ENCODE peak calls at places on chromosomes 13 and 19, in nine cellular contexts. M, I, G, P, U, L, X, E and R are unnamed samples. For H3K4me1 and H3K27me3, the result is how much of the 10 kb centered on the place peaks cover.

GRCh38 chr13:37899753-37900152 is 30.2 kb upstream of the TRPC4 start:
- DNase-seq in M (no peak), I (no peak), G (no peak), P (no peak), U (no peak), L (no peak), X (peak), E (peak), R (no peak)

GRCh38 chr13:110396913-110397379 is 89.9 kb downstream of the COL4A2 start:
- DNase-seq in M (peak), I (peak), G (peak), P (peak), U (peak), L (no peak), X (peak), E (peak), R (no peak)

GRCh38 chr19:41328157-41328817 is 18.3 kb downstream of the CCDC97 start:
- DNase-seq in M (no peak), I (no peak), G (no peak), P (peak), U (no peak), L (no peak), X (no peak), E (no peak), R (no peak)

GRCh38 chr19:4456566-4456842 is 1.1 kb downstream of the UBXN6 start:
- DNase-seq in M (no peak), I (peak), G (no peak), P (peak), U (no peak), L (peak), X (no peak), E (peak), R (no peak)

GRCh38 chr19:15087182-15087581 is 5.2 kb downstream of the OR1I1 start:
- DNase-seq in M (no peak), I (no peak), G (no peak), P (no peak), U (no peak), L (no peak), X (no peak), E (no peak), R (no peak)

GRCh38 chr19:6610934-6611370 is 20.0 kb upstream of the CD70 start:
- DNase-seq in M (no peak), I (peak), G (no peak), P (peak), U (no peak), L (no peak), X (no peak), E (no peak), R (no peak)

GRCh38 chr13:99227331-99227900 is 26.8 kb downstream of the UBAC2 start:
- DNase-seq in M (no peak), I (no peak), G (no peak), P (no peak), U (no peak), L (no peak), X (no peak), E (no peak), R (no peak)

GRCh38 chr13:75480691-75481175 is 1.2 kb downstream of the TBC1D4 start:
- DNase-seq in M (peak), I (peak), G (peak), P (peak), U (peak), L (peak), X (peak), E (peak), R (no peak)

GRCh38 chr19:45418812-45419211 is 4.9 kb downstream of the ERCC1 start:
- DNase-seq in M (no peak), I (no peak), G (no peak), P (no peak), U (no peak), L (no peak), X (no peak), E (no peak), R (no peak)

GRCh38 chr19:48296963-48297734 is 27.3 kb downstream of the ZNF114 start:
- DNase-seq in M (no peak), I (no peak), G (no peak), P (no peak), U (no peak), L (no peak), X (no peak), E (no peak), R (no peak)

GRCh38 chr13:27712421-27712820 is 79.9 kb upstream of the GSX1 start:
- DNase-seq in M (no peak), I (peak), G (peak), P (peak), U (no peak), L (peak), X (peak), E (no peak), R (no peak)

GRCh38 chr19:45400192-45400591 is 4.7 kb downstream of the PPP1R13L start:
- DNase-seq in M (peak), I (no peak), G (no peak), P (no peak), U (no peak), L (no peak), X (no peak), E (no peak), R (no peak)

GRCh38 chr19:50859849-50860248 is 5.1 kb downstream of the KLK3 start:
- DNase-seq in M (no peak), I (no peak), G (no peak), P (no peak), U (no peak), L (no peak), X (no peak), E (no peak), R (no peak)

GRCh38 chr13:110486061-110486780 is 75.3 kb downstream of the RAB20 start:
- DNase-seq in M (no peak), I (no peak), G (no peak), P (no peak), U (no peak), L (no peak), X (no peak), E (no peak), R (no peak)

GRCh38 chr19:30602661-30603322 is 230.6 kb downstream of the ZNF536 start:
- DNase-seq in M (no peak), I (no peak), G (no peak), P (no peak), U (no peak), L (no peak), X (no peak), E (no peak), R (no peak)

GRCh38 chr19:3700242-3701032 is at the start of gene PIP5K1C:
- DNase-seq in M (peak), I (peak), G (peak), P (peak), U (peak), L (peak), X (peak), E (peak), R (peak)

GRCh38 chr19:2231621-2232221 is 4.4 kb downstream of the PLEKHJ1 start:
- DNase-seq in M (no peak), I (no peak), G (no peak), P (no peak), U (no peak), L (peak), X (no peak), E (no peak), R (no peak)

GRCh38 chr13:73096173-73097117 is 37.6 kb downstream of the KLF5 start:
- DNase-seq in M (no peak), I (no peak), G (no peak), P (no peak), U (no peak), L (no peak), X (peak), E (no peak), R (no peak)

GRCh38 chr19:20067898-20068297 is 9.9 kb upstream of the ZNF90 start:
- DNase-seq in M (no peak), I (no peak), G (no peak), P (no peak), U (peak), L (no peak), X (no peak), E (no peak), R (no peak)

GRCh38 chr13:55554741-55555140 is 1586.0 kb upstream of the PRR20A start:
- DNase-seq in M (no peak), I (no peak), G (no peak), P (no peak), U (no peak), L (no peak), X (no peak), E (no peak), R (no peak)

GRCh38 chr13:23654111-23655110 is 84.2 kb downstream of the TNFRSF19 start:
- DNase-seq in M (no peak), I (peak), G (peak), P (peak), U (no peak), L (no peak), X (no peak), E (no peak), R (no peak)

GRCh38 chr19:49665301-49666119 is at the start of the genes BCL2L12 and IRF3:
- DNase-seq in M (peak), I (peak), G (peak), P (peak), U (peak), L (peak), X (peak), E (peak), R (peak)

GRCh38 chr13:20945952-20946383 is 43.4 kb upstream of the XPO4 start:
- DNase-seq in M (no peak), I (peak), G (peak), P (no peak), U (no peak), L (peak), X (no peak), E (peak), R (no peak)

GRCh38 chr13:36096411-36097184 is 34.6 kb downstream of the DCLK1 start:
- DNase-seq in M (no peak), I (peak), G (no peak), P (peak), U (no peak), L (no peak), X (no peak), E (no peak), R (no peak)

GRCh38 chr19:18659281-18660050 is 22.6 kb downstream of the KLHL26 start:
- DNase-seq in M (peak), I (peak), G (peak), P (no peak), U (no peak), L (peak), X (no peak), E (no peak), R (no peak)

GRCh38 chr13:48320906-48321510 is 17.5 kb downstream of the RB1 start:
- DNase-seq in M (peak), I (no peak), G (no peak), P (no peak), U (no peak), L (no peak), X (no peak), E (no peak), R (no peak)

GRCh38 chr13:70310720-70311119 is 202.5 kb upstream of the KLHL1 start:
- DNase-seq in M (no peak), I (no peak), G (no peak), P (peak), U (no peak), L (peak), X (no peak), E (peak), R (no peak)

GRCh38 chr13:50589139-50589538 is 254.4 kb downstream of the DLEU7 start:
- DNase-seq in M (no peak), I (peak), G (no peak), P (peak), U (no peak), L (peak), X (no peak), E (no peak), R (no peak)

GRCh38 chr13:27923794-27924528 is 4.2 kb downstream of the PDX1 start:
- DNase-seq in M (no peak), I (no peak), G (no peak), P (no peak), U (no peak), L (no peak), X (peak), E (no peak), R (no peak)

GRCh38 chr13:111664060-111664459 is 343.6 kb downstream of the TEX29 start:
- DNase-seq in M (no peak), I (no peak), G (no peak), P (no peak), U (peak), L (no peak), X (no peak), E (no peak), R (no peak)
- H3K4me3 ChIP-seq in M (no peak), I (no peak), G (no peak), P (no peak), U (no peak), L (no peak), X (no peak), E (no peak), R (no peak)

DNA sequence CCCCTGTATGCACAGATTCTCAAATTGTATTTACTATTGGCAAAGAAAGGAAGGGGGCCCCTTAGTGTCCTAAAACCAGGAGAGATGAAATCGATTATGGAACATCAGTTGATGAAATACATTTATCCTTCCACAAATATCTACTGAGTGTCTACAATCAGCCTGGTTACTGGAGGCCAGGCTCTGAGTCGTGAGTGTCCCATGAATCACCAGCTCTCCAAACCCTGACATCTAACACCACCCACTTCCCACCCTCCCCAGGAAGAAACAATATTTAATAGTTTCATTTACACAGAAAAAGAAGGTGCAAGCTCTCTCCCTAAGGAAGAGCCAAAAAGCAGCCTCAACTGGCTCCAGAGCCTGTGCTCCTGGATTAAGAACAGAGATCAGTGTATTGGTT is 25.2 kb downstream of the KCTD15 start:
- DNase-seq in M (peak), I (no peak), G (no peak), P (no peak), U (no peak), L (no peak), X (no peak), E (no peak), R (no peak)
- H3K4me1 ChIP-seq in M (under half), I (under half), G (under half), P (under half), U (under half), L (under half), X (under half), E (under half), R (under half)

GRCh38 chr19:36687214-36688056 is at the start of gene ZNF567:
- DNase-seq in M (peak), I (peak), G (peak), P (peak), U (peak), L (peak), X (peak), E (peak), R (peak)
- H3K27me3 ChIP-seq in M (under half), I (under half), G (under half), P (under half), U (under half), L (under half), X (under half), E (under half), R (under half)

DNA sequence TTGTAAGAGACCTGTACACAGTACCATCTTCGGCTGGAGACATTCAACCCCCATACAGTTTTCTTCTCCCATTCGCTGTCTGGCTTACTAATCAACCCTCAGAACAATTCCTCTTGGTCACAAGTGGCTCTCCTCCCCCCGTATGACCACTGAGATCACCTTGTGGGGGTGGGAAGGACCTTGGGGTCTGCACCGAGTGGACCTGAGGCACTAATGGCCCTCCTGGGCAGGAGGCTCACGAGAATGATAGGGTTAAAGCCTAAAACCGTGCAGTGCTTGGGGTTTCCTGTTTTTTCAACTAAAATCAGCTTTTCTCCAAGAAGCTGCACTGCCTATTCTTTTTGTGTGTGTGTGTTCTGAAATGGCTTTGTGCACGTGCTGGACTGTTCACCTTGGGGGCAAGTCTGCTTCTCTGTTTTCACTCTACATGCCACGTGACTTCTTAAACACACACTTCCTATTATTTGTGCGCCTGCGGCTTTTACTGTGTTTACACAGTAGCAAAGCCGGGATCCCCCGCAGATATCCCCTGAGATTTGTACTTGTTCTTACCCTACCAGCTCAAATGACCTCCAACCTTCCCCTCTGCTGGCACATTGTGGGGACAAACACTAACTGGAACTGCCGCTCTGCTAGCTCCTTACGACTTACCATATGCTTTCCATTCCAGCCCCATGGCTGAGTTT is 12.3 kb downstream of the RBM26 start:
- DNase-seq in M (no peak), I (no peak), G (no peak), P (no peak), U (no peak), L (no peak), X (no peak), E (peak), R (no peak)
- H3K4me3 ChIP-seq in M (no peak), I (no peak), G (peak), P (no peak), U (no peak), L (no peak), X (no peak), E (no peak), R (peak)

DNA sequence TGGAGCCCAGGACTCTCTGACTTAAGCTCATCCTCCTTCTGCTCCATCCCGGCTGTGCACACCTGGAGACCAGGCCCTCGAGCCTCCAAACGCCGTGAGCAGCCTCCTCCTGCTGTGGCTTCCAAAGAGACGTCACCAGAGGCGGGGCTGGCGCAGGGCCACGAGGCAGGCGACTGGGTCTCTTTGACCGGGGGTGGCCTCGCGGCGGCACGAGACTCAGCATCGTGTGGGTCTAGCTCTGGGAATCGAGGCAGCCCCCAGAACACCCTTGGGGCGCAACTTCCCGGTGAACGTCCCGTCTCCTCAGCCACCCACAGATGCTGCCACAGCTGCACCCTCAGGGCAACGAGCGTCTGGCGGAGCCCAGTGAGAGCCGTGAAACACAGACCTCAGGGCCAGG is 22.8 kb downstream of the RASA3 start:
- DNase-seq in M (peak), I (no peak), G (no peak), P (no peak), U (no peak), L (peak), X (no peak), E (no peak), R (no peak)
- H3K4me1 ChIP-seq in M (under half), I (under half), G (under half), P (half or more), U (under half), L (under half), X (under half), E (under half), R (half or more)

GRCh38 chr13:45256254-45256653 is 55.4 kb upstream of the KCTD4 start:
- DNase-seq in M (no peak), I (no peak), G (no peak), P (no peak), U (no peak), L (no peak), X (no peak), E (no peak), R (no peak)
- H3K27me3 ChIP-seq in M (under half), I (under half), G (under half), P (under half), U (under half), L (under half), X (under half), E (under half), R (under half)

GRCh38 chr13:97221989-97222700 is at the start of gene MBNL2:
- DNase-seq in M (peak), I (peak), G (peak), P (peak), U (peak), L (peak), X (peak), E (peak), R (peak)
- H3K4me3 ChIP-seq in M (peak), I (peak), G (peak), P (peak), U (peak), L (peak), X (peak), E (peak), R (peak)

DNA sequence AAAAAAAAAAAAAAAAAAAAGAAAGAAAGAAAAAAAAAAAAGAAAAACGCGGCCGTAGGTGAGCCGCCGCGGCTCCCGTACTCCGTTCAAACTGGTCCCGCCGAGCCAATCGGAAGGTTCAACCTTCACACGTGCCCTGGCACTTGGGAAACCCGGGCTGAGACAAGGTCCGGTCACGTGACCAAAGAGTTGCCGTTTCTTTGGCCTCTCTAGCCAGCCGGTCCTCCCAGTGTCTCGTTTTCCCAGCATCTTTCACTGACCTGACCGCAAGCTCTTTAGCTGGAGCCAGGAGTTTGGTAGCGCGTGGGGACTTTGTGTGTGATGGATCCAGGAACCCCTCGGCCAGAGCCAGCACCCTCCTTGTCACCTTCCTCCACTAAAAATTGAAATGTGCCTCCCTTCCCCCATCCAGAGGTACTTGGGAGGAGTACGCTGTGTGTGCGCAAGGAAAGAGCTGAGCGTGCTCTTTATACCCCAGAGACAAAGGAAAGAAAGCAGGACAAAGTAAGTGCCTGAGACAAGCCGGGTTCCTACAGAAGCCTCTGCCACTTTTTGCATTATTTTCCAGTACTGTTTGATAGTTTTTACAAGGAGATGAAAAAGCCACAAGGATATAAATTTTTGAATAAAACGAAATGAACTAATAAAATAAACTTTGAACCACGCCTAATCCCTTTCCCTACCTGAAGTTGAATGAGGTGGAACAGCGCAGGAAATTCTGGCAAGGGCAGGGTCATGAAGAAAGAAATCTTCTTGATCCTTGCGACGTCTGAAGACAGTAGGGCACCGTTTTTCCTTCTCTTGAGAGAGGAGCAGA is 958 bp downstream of the TNPO2 start:
- DNase-seq in M (peak), I (peak), G (peak), P (peak), U (peak), L (peak), X (peak), E (peak), R (peak)
- H3K4me1 ChIP-seq in M (under half), I (under half), G (under half), P (under half), U (under half), L (under half), X (under half), E (under half), R (under half)